ENCODE peak calls at places on chromosomes 13 and 19, in seven cellular contexts. One of them, this sample, is unnamed.

GRCh38 chr13:28047784-28048388 is 52.5 kb downstream of the FLT3 start:
- DNase-seq in NCI-H2171 treated with DMSO at 0.1 percent for 48 hours: no peak
- DNase-seq in T-helper 17 cell: no peak
- DNase-seq in T-helper 22 cell: no peak
- DNase-seq in glutamatergic neuron: no peak
- DNase-seq in body of pancreas: no peak
- DNase-seq in NCI-H1092: no peak
- DNase-seq in this sample: peak

GRCh38 chr13:24133396-24133795 is 27.1 kb upstream of the SPATA13 start:
- DNase-seq in NCI-H1092: no peak
- DNase-seq in body of pancreas: no peak
- DNase-seq in glutamatergic neuron: no peak
- DNase-seq in T-helper 22 cell: no peak
- DNase-seq in T-helper 17 cell: no peak
- DNase-seq in NCI-H2171 treated with DMSO at 0.1 percent for 48 hours: no peak
- DNase-seq in this sample: no peak

GRCh38 chr19:19259741-19260140 is 13.4 kb downstream of the TM6SF2 start:
- DNase-seq in NCI-H2171 treated with DMSO at 0.1 percent for 48 hours: peak
- DNase-seq in T-helper 22 cell: no peak
- DNase-seq in glutamatergic neuron: peak
- DNase-seq in T-helper 17 cell: no peak
- DNase-seq in body of pancreas: no peak
- DNase-seq in NCI-H1092: no peak
- DNase-seq in this sample: peak

GRCh38 chr13:36030670-36031331 is 100.4 kb downstream of the DCLK1 start:
- DNase-seq in NCI-H1092: no peak
- DNase-seq in T-helper 17 cell: no peak
- DNase-seq in glutamatergic neuron: no peak
- DNase-seq in NCI-H2171 treated with DMSO at 0.1 percent for 48 hours: no peak
- DNase-seq in T-helper 22 cell: no peak
- DNase-seq in body of pancreas: peak
- DNase-seq in this sample: no peak

GRCh38 chr13:112721198-112722104 is 31.6 kb downstream of the ATP11A start:
- DNase-seq in NCI-H1092: no peak
- DNase-seq in body of pancreas: peak
- DNase-seq in T-helper 17 cell: no peak
- DNase-seq in NCI-H2171 treated with DMSO at 0.1 percent for 48 hours: no peak
- DNase-seq in T-helper 22 cell: no peak
- DNase-seq in glutamatergic neuron: no peak
- DNase-seq in this sample: no peak

GRCh38 chr13:64925727-64926126 is 2304.4 kb downstream of the PCDH9 start:
- DNase-seq in T-helper 22 cell: no peak
- DNase-seq in NCI-H1092: no peak
- DNase-seq in T-helper 17 cell: no peak
- DNase-seq in NCI-H2171 treated with DMSO at 0.1 percent for 48 hours: no peak
- DNase-seq in body of pancreas: no peak
- DNase-seq in glutamatergic neuron: peak
- DNase-seq in this sample: no peak

GRCh38 chr19:7775761-7776160 is 12.7 kb downstream of the CLEC4M start:
- DNase-seq in T-helper 17 cell: no peak
- DNase-seq in glutamatergic neuron: no peak
- DNase-seq in body of pancreas: no peak
- DNase-seq in NCI-H2171 treated with DMSO at 0.1 percent for 48 hours: no peak
- DNase-seq in T-helper 22 cell: no peak
- DNase-seq in NCI-H1092: no peak
- DNase-seq in this sample: no peak

GRCh38 chr19:33758541-33759013 is 38.1 kb upstream of the KCTD15 start:
- DNase-seq in body of pancreas: no peak
- DNase-seq in NCI-H1092: no peak
- DNase-seq in glutamatergic neuron: peak
- DNase-seq in T-helper 17 cell: no peak
- DNase-seq in T-helper 22 cell: no peak
- DNase-seq in NCI-H2171 treated with DMSO at 0.1 percent for 48 hours: no peak
- DNase-seq in this sample: no peak

GRCh38 chr19:2542341-2543069 is 66.6 kb downstream of the GADD45B start:
- DNase-seq in glutamatergic neuron: no peak
- DNase-seq in NCI-H1092: no peak
- DNase-seq in T-helper 17 cell: no peak
- DNase-seq in T-helper 22 cell: no peak
- DNase-seq in NCI-H2171 treated with DMSO at 0.1 percent for 48 hours: peak
- DNase-seq in body of pancreas: no peak
- DNase-seq in this sample: peak

GRCh38 chr13:109885235-109885634 is 98.9 kb upstream of the IRS2 start:
- DNase-seq in T-helper 17 cell: no peak
- DNase-seq in T-helper 22 cell: no peak
- DNase-seq in glutamatergic neuron: no peak
- DNase-seq in body of pancreas: no peak
- DNase-seq in NCI-H1092: no peak
- DNase-seq in NCI-H2171 treated with DMSO at 0.1 percent for 48 hours: no peak
- DNase-seq in this sample: no peak

GRCh38 chr13:99307648-99308339 is 595 bp upstream of the GPR183 start:
- DNase-seq in T-helper 17 cell: no peak
- DNase-seq in NCI-H2171 treated with DMSO at 0.1 percent for 48 hours: no peak
- DNase-seq in T-helper 22 cell: peak
- DNase-seq in body of pancreas: peak
- DNase-seq in NCI-H1092: no peak
- DNase-seq in glutamatergic neuron: no peak
- DNase-seq in this sample: peak

GRCh38 chr13:113457510-113457909 is 4.2 kb upstream of the ADPRHL1 start:
- DNase-seq in NCI-H2171 treated with DMSO at 0.1 percent for 48 hours: no peak
- DNase-seq in T-helper 22 cell: no peak
- DNase-seq in glutamatergic neuron: no peak
- DNase-seq in T-helper 17 cell: no peak
- DNase-seq in body of pancreas: no peak
- DNase-seq in NCI-H1092: no peak
- DNase-seq in this sample: no peak

GRCh38 chr19:2358548-2359173 is 1.4 kb upstream of the TMPRSS9 start:
- DNase-seq in T-helper 17 cell: no peak
- DNase-seq in NCI-H1092: no peak
- DNase-seq in T-helper 22 cell: no peak
- DNase-seq in glutamatergic neuron: no peak
- DNase-seq in NCI-H2171 treated with DMSO at 0.1 percent for 48 hours: no peak
- DNase-seq in body of pancreas: no peak
- DNase-seq in this sample: no peak

GRCh38 chr19:18634612-18635290 is 2.1 kb upstream of the KLHL26 start:
- DNase-seq in NCI-H2171 treated with DMSO at 0.1 percent for 48 hours: peak
- DNase-seq in T-helper 22 cell: no peak
- DNase-seq in body of pancreas: no peak
- DNase-seq in T-helper 17 cell: no peak
- DNase-seq in glutamatergic neuron: no peak
- DNase-seq in NCI-H1092: no peak
- DNase-seq in this sample: no peak

GRCh38 chr13:97426695-97427094 is 7.3 kb upstream of the RAP2A start:
- DNase-seq in body of pancreas: no peak
- DNase-seq in NCI-H1092: no peak
- DNase-seq in glutamatergic neuron: no peak
- DNase-seq in T-helper 22 cell: no peak
- DNase-seq in T-helper 17 cell: no peak
- DNase-seq in NCI-H2171 treated with DMSO at 0.1 percent for 48 hours: no peak
- DNase-seq in this sample: no peak

GRCh38 chr13:25943666-25944065 is 108.2 kb downstream of the SHISA2 start:
- DNase-seq in body of pancreas: no peak
- DNase-seq in NCI-H2171 treated with DMSO at 0.1 percent for 48 hours: peak
- DNase-seq in T-helper 17 cell: no peak
- DNase-seq in glutamatergic neuron: no peak
- DNase-seq in T-helper 22 cell: no peak
- DNase-seq in NCI-H1092: no peak
- DNase-seq in this sample: peak

GRCh38 chr13:80742027-80742426 is 401.1 kb upstream of the SPRY2 start:
- DNase-seq in body of pancreas: no peak
- DNase-seq in NCI-H1092: no peak
- DNase-seq in NCI-H2171 treated with DMSO at 0.1 percent for 48 hours: no peak
- DNase-seq in T-helper 22 cell: no peak
- DNase-seq in T-helper 17 cell: no peak
- DNase-seq in glutamatergic neuron: no peak
- DNase-seq in this sample: peak

GRCh38 chr19:18743281-18743825 is 47.8 kb downstream of the COMP start:
- DNase-seq in T-helper 17 cell: no peak
- DNase-seq in NCI-H2171 treated with DMSO at 0.1 percent for 48 hours: no peak
- DNase-seq in T-helper 22 cell: no peak
- DNase-seq in glutamatergic neuron: peak
- DNase-seq in NCI-H1092: no peak
- DNase-seq in body of pancreas: peak
- DNase-seq in this sample: peak

GRCh38 chr13:31543190-31543589 is 196.1 kb upstream of the RXFP2 start:
- DNase-seq in T-helper 22 cell: no peak
- DNase-seq in NCI-H1092: no peak
- DNase-seq in NCI-H2171 treated with DMSO at 0.1 percent for 48 hours: no peak
- DNase-seq in T-helper 17 cell: no peak
- DNase-seq in glutamatergic neuron: no peak
- DNase-seq in body of pancreas: no peak
- DNase-seq in this sample: no peak

GRCh38 chr19:8609210-8610040 is 1.1 kb downstream of the ADAMTS10 start:
- DNase-seq in T-helper 22 cell: no peak
- DNase-seq in glutamatergic neuron: peak
- DNase-seq in NCI-H1092: no peak
- DNase-seq in NCI-H2171 treated with DMSO at 0.1 percent for 48 hours: no peak
- DNase-seq in body of pancreas: peak
- DNase-seq in T-helper 17 cell: no peak
- DNase-seq in this sample: peak

GRCh38 chr19:6801397-6802086 is 29.0 kb downstream of the VAV1 start:
- DNase-seq in T-helper 22 cell: peak
- DNase-seq in T-helper 17 cell: peak
- DNase-seq in glutamatergic neuron: no peak
- DNase-seq in NCI-H1092: no peak
- DNase-seq in body of pancreas: peak
- DNase-seq in NCI-H2171 treated with DMSO at 0.1 percent for 48 hours: peak
- DNase-seq in this sample: no peak

GRCh38 chr19:8517551-8518442 is 3.8 kb upstream of the ZNF414 start:
- DNase-seq in NCI-H1092: no peak
- DNase-seq in body of pancreas: no peak
- DNase-seq in NCI-H2171 treated with DMSO at 0.1 percent for 48 hours: no peak
- DNase-seq in T-helper 22 cell: peak
- DNase-seq in T-helper 17 cell: peak
- DNase-seq in glutamatergic neuron: no peak
- DNase-seq in this sample: peak

GRCh38 chr19:42366676-42367075 is 23.4 kb downstream of the CNFN start:
- DNase-seq in T-helper 17 cell: no peak
- DNase-seq in T-helper 22 cell: no peak
- DNase-seq in NCI-H1092: no peak
- DNase-seq in body of pancreas: no peak
- DNase-seq in NCI-H2171 treated with DMSO at 0.1 percent for 48 hours: no peak
- DNase-seq in glutamatergic neuron: no peak
- DNase-seq in this sample: no peak

GRCh38 chr19:29834991-29835390 is 23.2 kb downstream of the CCNE1 start:
- DNase-seq in body of pancreas: no peak
- DNase-seq in NCI-H2171 treated with DMSO at 0.1 percent for 48 hours: no peak
- DNase-seq in glutamatergic neuron: no peak
- DNase-seq in T-helper 22 cell: no peak
- DNase-seq in NCI-H1092: no peak
- DNase-seq in T-helper 17 cell: no peak
- DNase-seq in this sample: no peak

GRCh38 chr13:40204246-40204645 is 462.2 kb downstream of the FOXO1 start:
- DNase-seq in T-helper 17 cell: no peak
- DNase-seq in NCI-H1092: no peak
- DNase-seq in body of pancreas: no peak
- DNase-seq in NCI-H2171 treated with DMSO at 0.1 percent for 48 hours: no peak
- DNase-seq in T-helper 22 cell: no peak
- DNase-seq in glutamatergic neuron: no peak
- DNase-seq in this sample: no peak

GRCh38 chr13:39310961-39311360 is 272.7 kb downstream of the NHLRC3 start:
- DNase-seq in NCI-H1092: no peak
- DNase-seq in NCI-H2171 treated with DMSO at 0.1 percent for 48 hours: no peak
- DNase-seq in glutamatergic neuron: no peak
- DNase-seq in T-helper 17 cell: no peak
- DNase-seq in body of pancreas: no peak
- DNase-seq in T-helper 22 cell: no peak
- DNase-seq in this sample: no peak

GRCh38 chr19:7194566-7194965 is 99.6 kb downstream of the INSR start:
- DNase-seq in glutamatergic neuron: no peak
- DNase-seq in T-helper 22 cell: no peak
- DNase-seq in body of pancreas: peak
- DNase-seq in NCI-H2171 treated with DMSO at 0.1 percent for 48 hours: no peak
- DNase-seq in T-helper 17 cell: no peak
- DNase-seq in NCI-H1092: no peak
- DNase-seq in this sample: no peak

GRCh38 chr13:80901111-80902014 is 560.4 kb upstream of the SPRY2 start:
- DNase-seq in glutamatergic neuron: no peak
- DNase-seq in NCI-H2171 treated with DMSO at 0.1 percent for 48 hours: no peak
- DNase-seq in body of pancreas: no peak
- DNase-seq in NCI-H1092: no peak
- DNase-seq in T-helper 17 cell: no peak
- DNase-seq in T-helper 22 cell: no peak
- DNase-seq in this sample: no peak

GRCh38 chr13:110131424-110131823 is 175.5 kb downstream of the COL4A1 start:
- DNase-seq in T-helper 17 cell: no peak
- DNase-seq in NCI-H2171 treated with DMSO at 0.1 percent for 48 hours: no peak
- DNase-seq in NCI-H1092: no peak
- DNase-seq in glutamatergic neuron: no peak
- DNase-seq in body of pancreas: no peak
- DNase-seq in T-helper 22 cell: no peak
- DNase-seq in this sample: no peak

GRCh38 chr13:112428704-112429103 is 52.5 kb downstream of the SPACA7 start:
- DNase-seq in NCI-H2171 treated with DMSO at 0.1 percent for 48 hours: no peak
- DNase-seq in NCI-H1092: no peak
- DNase-seq in glutamatergic neuron: no peak
- DNase-seq in T-helper 17 cell: no peak
- DNase-seq in body of pancreas: no peak
- DNase-seq in T-helper 22 cell: no peak
- DNase-seq in this sample: no peak

GRCh38 chr19:574658-575526 is 2.5 kb downstream of the BSG start:
- DNase-seq in NCI-H1092: no peak
- DNase-seq in NCI-H2171 treated with DMSO at 0.1 percent for 48 hours: no peak
- DNase-seq in T-helper 22 cell: no peak
- DNase-seq in glutamatergic neuron: no peak
- DNase-seq in T-helper 17 cell: no peak
- DNase-seq in body of pancreas: peak
- DNase-seq in this sample: peak

GRCh38 chr19:1513492-1514294 is 874 bp upstream of the ADAMTSL5 start:
- DNase-seq in T-helper 17 cell: peak
- DNase-seq in body of pancreas: peak
- DNase-seq in NCI-H2171 treated with DMSO at 0.1 percent for 48 hours: no peak
- DNase-seq in NCI-H1092: no peak
- DNase-seq in T-helper 22 cell: peak
- DNase-seq in glutamatergic neuron: no peak
- DNase-seq in this sample: peak

GRCh38 chr19:51491586-51491985 is 10.0 kb downstream of the SIGLEC12 start:
- DNase-seq in T-helper 17 cell: no peak
- DNase-seq in body of pancreas: no peak
- DNase-seq in NCI-H2171 treated with DMSO at 0.1 percent for 48 hours: no peak
- DNase-seq in NCI-H1092: no peak
- DNase-seq in glutamatergic neuron: no peak
- DNase-seq in T-helper 22 cell: no peak
- DNase-seq in this sample: no peak

GRCh38 chr19:19055701-19056100 is 8.1 kb upstream of the SLC25A42 start:
- DNase-seq in NCI-H1092: no peak
- DNase-seq in NCI-H2171 treated with DMSO at 0.1 percent for 48 hours: no peak
- DNase-seq in T-helper 22 cell: no peak
- DNase-seq in T-helper 17 cell: no peak
- DNase-seq in glutamatergic neuron: no peak
- DNase-seq in body of pancreas: no peak
- DNase-seq in this sample: no peak

GRCh38 chr19:4971424-4971793 is 2.5 kb downstream of the KDM4B start:
- DNase-seq in NCI-H2171 treated with DMSO at 0.1 percent for 48 hours: peak
- DNase-seq in body of pancreas: peak
- DNase-seq in glutamatergic neuron: peak
- DNase-seq in T-helper 22 cell: no peak
- DNase-seq in T-helper 17 cell: no peak
- DNase-seq in NCI-H1092: no peak
- DNase-seq in this sample: peak

GRCh38 chr19:38467541-38468525 is 34.3 kb downstream of the RYR1 start:
- DNase-seq in NCI-H1092: no peak
- DNase-seq in glutamatergic neuron: no peak
- DNase-seq in NCI-H2171 treated with DMSO at 0.1 percent for 48 hours: no peak
- DNase-seq in T-helper 22 cell: no peak
- DNase-seq in T-helper 17 cell: no peak
- DNase-seq in body of pancreas: no peak
- DNase-seq in this sample: no peak

GRCh38 chr13:110560606-110561334 is 752 bp downstream of the RAB20 start:
- DNase-seq in NCI-H1092: no peak
- DNase-seq in T-helper 22 cell: no peak
- DNase-seq in T-helper 17 cell: no peak
- DNase-seq in NCI-H2171 treated with DMSO at 0.1 percent for 48 hours: no peak
- DNase-seq in glutamatergic neuron: peak
- DNase-seq in body of pancreas: peak
- DNase-seq in this sample: peak

GRCh38 chr19:2394054-2394668 is 33.2 kb downstream of the TIMM13 start:
- DNase-seq in glutamatergic neuron: no peak
- DNase-seq in T-helper 22 cell: no peak
- DNase-seq in T-helper 17 cell: no peak
- DNase-seq in body of pancreas: no peak
- DNase-seq in NCI-H2171 treated with DMSO at 0.1 percent for 48 hours: no peak
- DNase-seq in NCI-H1092: no peak
- DNase-seq in this sample: no peak